ENCODE peak calls at places on chromosomes 5 and 9, in ten cellular contexts. D is activated CD8-positive, alpha-beta memory T cell treated with anti-CD3 and anti-CD28 coated beads for 48 hours; F is stimulated activated CD4-positive, alpha-beta T cell treated with anti-CD3 and anti-CD28 coated beads, Interleukin-2, amount 100 ng/mL, for 48 hours; Q is NCI-H460; L is tibial artery; H is AG04450; I is NCI-H187; M is NCI-H1092 treated with DMSO at 0.1 percent for 48 hours; R is activated naive CD4-positive, alpha-beta T cell treated with anti-CD3 and anti-CD28 coated beads for 36 hours; N is C1 segment of cervical spinal cord. A is an unnamed sample.

GRCh38 chr5:155839251-155840037 is 487.5 kb upstream of the SGCD start:
- DNase-seq in D (no peak), F (no peak), Q (no peak), L (no peak), H (no peak), I (peak), M (no peak), R (no peak), N (no peak), A (no peak)

GRCh38 chr9:108212179-108212578 is 643.6 kb downstream of the ACTL7B start:
- DNase-seq in D (no peak), F (no peak), Q (no peak), L (no peak), H (no peak), I (no peak), M (no peak), R (no peak), N (no peak), A (no peak)

GRCh38 chr5:8184455-8185063 is 315.6 kb downstream of the MTRR start:
- DNase-seq in D (peak), F (peak), Q (no peak), L (no peak), H (peak), I (peak), M (peak), R (peak), N (no peak), A (no peak)

GRCh38 chr5:34553544-34553943 is 102.6 kb upstream of the RAI14 start:
- DNase-seq in D (no peak), F (no peak), Q (no peak), L (no peak), H (no peak), I (no peak), M (no peak), R (no peak), N (no peak), A (no peak)

GRCh38 chr5:145978672-145979071 is 42.3 kb downstream of the SH3RF2 start:
- DNase-seq in D (no peak), F (no peak), Q (no peak), L (no peak), H (no peak), I (no peak), M (no peak), R (no peak), N (no peak), A (no peak)

GRCh38 chr9:121609845-121610637 is 41.4 kb upstream of the DAB2IP start:
- DNase-seq in D (no peak), F (no peak), Q (no peak), L (peak), H (peak), I (no peak), M (peak), R (no peak), N (no peak), A (no peak)

GRCh38 chr5:153515269-153515668 is 24.8 kb downstream of the GRIA1 start:
- DNase-seq in D (no peak), F (no peak), Q (no peak), L (no peak), H (no peak), I (no peak), M (no peak), R (no peak), N (no peak), A (no peak)

GRCh38 chr9:108835831-108836230 is 20.0 kb downstream of the ACTL7B start:
- DNase-seq in D (no peak), F (no peak), Q (no peak), L (no peak), H (no peak), I (no peak), M (no peak), R (no peak), N (no peak), A (no peak)

GRCh38 chr5:16889972-16890519 is 46.0 kb downstream of the MYO10 start:
- DNase-seq in D (no peak), F (no peak), Q (peak), L (no peak), H (peak), I (no peak), M (no peak), R (no peak), N (no peak), A (no peak)

GRCh38 chr9:119500072-119500771 is 131.0 kb upstream of the BRINP1 start:
- DNase-seq in D (no peak), F (no peak), Q (no peak), L (no peak), H (no peak), I (no peak), M (no peak), R (no peak), N (no peak), A (no peak)

GRCh38 chr5:74616236-74617146 is 24.0 kb downstream of the ENC1 start:
- DNase-seq in D (no peak), F (no peak), Q (no peak), L (no peak), H (no peak), I (no peak), M (no peak), R (no peak), N (no peak), A (no peak)

A was measured in T-cell.